ENCODE peak calls at places on chromosome 11, in four cellular contexts. B, W, V and M are unnamed samples.
A peak's percentile ranks its signal among the peaks of the same experiment; 100 is the strongest.

GRCh38 chr11:4048340-4048739 is 46.3 kb upstream of the RRM1 start:
- DNase-seq in V (no peak), W (no peak), B (no peak), M (no peak)

GRCh38 chr11:83785942-83786341 is 499.8 kb upstream of the CCDC90B start:
- DNase-seq in B (no peak), V (no peak), W (no peak), M (no peak)

GRCh38 chr11:121452609-121453150 is at the start of gene SORL1-AS1:
- DNase-seq in V (no peak), W (peak; percentile 63), B (no peak), M (peak; percentile 19)

GRCh38 chr11:92844197-92844596 is 125.3 kb upstream of the MTNR1B start:
- DNase-seq in B (no peak), V (no peak), W (no peak), M (no peak)

GRCh38 chr11:87493516-87493915 is 455.8 kb downstream of the TMEM135 start:
- DNase-seq in V (no peak), B (no peak), W (no peak), M (no peak)

GRCh38 chr11:4826425-4826824 is 5.3 kb downstream of the OR51F2 start:
- DNase-seq in W (no peak), V (no peak), B (no peak), M (no peak)

GRCh38 chr11:57330029-57330428 is 5.3 kb upstream of the TNKS1BP1 start:
- DNase-seq in V (no peak), B (no peak), W (no peak), M (no peak)

GRCh38 chr11:112477152-112477928 is 216.7 kb upstream of the PLET1 start:
- DNase-seq in B (no peak), V (no peak), W (no peak), M (no peak)

GRCh38 chr11:121687961-121688566 is 235.3 kb upstream of the SORL1-AS1 start:
- DNase-seq in W (no peak), V (no peak), B (no peak), M (peak; percentile 12)

GRCh38 chr11:13891911-13892310 is 70.6 kb upstream of the SPON1 start:
- DNase-seq in W (no peak), V (no peak), B (no peak), M (no peak)

GRCh38 chr11:76657824-76658170 is 12.8 kb downstream of the LRRC32 start:
- DNase-seq in B (no peak), V (no peak), W (peak; percentile 5), M (no peak)

GRCh38 chr11:43278302-43278956 is 33.4 kb upstream of the API5 start:
- DNase-seq in W (no peak), V (peak; percentile 54), B (no peak), M (peak; percentile 20)

GRCh38 chr11:122795281-122795680 is 43.0 kb upstream of the CRTAM start:
- DNase-seq in B (no peak), W (no peak), V (no peak), M (no peak)

GRCh38 chr11:75536786-75537629 is 11.3 kb upstream of the GDPD5 start:
- DNase-seq in B (no peak), V (no peak), W (no peak), M (no peak)

GRCh38 chr11:2770556-2771301 is 70.9 kb upstream of the KCNQ1OT1 start:
- DNase-seq in W (peak; percentile 38), V (no peak), B (no peak), M (peak; percentile 7)

GRCh38 chr11:129734654-129735053 is 81.0 kb upstream of the TMEM45B start:
- DNase-seq in W (no peak), V (no peak), B (no peak), M (no peak)

GRCh38 chr11:34075178-34075820 is 23.8 kb downstream of the CAPRIN1 start:
- DNase-seq in B (no peak), W (no peak), V (no peak), M (no peak)

GRCh38 chr11:62048101-62048500 is 75.7 kb upstream of the INCENP start:
- DNase-seq in W (no peak), V (no peak), B (no peak), M (no peak)

GRCh38 chr11:88103337-88104206 is 71.7 kb downstream of the RAB38 start:
- DNase-seq in V (peak; percentile 52), W (peak; percentile 58), B (no peak), M (peak; percentile 52)

GRCh38 chr11:82791779-82792178 is 58.1 kb upstream of the FAM181B start:
- DNase-seq in W (no peak), B (no peak), V (no peak), M (no peak)

DNA sequence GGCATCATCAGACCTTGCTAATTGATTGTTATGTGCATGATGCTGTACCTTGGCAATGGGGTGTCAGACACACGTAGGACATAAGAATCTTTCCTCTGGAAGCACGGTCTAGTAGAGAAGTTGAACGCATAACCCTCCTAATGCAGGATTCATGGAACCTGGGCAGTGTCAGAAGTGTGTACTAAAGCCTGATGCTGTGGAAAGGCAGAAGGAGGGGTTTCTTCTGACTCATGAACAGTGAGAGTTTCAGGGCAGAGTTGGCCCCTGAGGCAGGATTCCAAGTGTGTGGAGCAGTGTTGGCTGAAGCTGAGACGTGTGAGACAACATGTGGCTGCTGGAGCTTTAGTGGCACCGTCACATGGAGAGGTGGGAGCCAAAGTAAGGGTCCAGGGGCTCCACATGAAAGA is 3.5 kb downstream of the PANX1 start:
- DNase-seq in V (no peak), B (no peak), W (no peak), M (no peak)
- H3K4me3 ChIP-seq in V (no peak overlapping the region), B (no peak overlapping the region), W (no peak overlapping the region), M (no peak overlapping the region)

GRCh38 chr11:131690776-131691557 is 320.6 kb downstream of the NTM start:
- DNase-seq in V (no peak), B (peak; percentile 50), W (no peak), M (no peak)

GRCh38 chr11:131690362-131690761 is 319.9 kb downstream of the NTM start:
- DNase-seq in W (no peak), V (no peak), B (peak; percentile 36), M (no peak)

GRCh38 chr11:131692151-131692550 is 321.7 kb downstream of the NTM start:
- DNase-seq in V (no peak), W (no peak), B (no peak), M (no peak)

GRCh38 chr11:131692961-131693360 is 322.5 kb downstream of the NTM start:
- DNase-seq in W (no peak), V (no peak), B (no peak), M (no peak)

DNA sequence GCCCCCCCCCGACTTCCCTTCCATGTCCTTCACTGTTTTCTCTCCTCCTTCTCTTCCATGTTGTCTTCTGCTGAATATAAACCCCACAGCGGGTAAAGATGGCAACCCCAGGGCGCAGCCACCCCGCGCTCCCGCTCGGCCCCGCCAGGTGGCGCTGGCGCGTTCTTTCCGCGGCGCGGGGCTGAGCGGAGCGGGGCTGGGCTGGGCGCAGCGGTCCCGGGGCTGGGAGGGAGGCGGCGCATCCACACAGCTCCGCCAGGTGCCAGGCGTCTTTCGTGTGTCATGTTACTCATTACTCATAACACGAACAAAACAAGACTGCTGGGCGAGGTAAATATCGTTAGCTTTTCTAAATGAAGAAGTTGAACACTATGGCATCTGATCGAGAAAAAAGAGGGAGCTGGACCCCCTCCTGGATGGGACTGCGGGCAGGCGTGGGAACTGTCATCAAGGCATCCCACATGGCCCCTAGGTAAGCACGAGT is 321.2 kb downstream of the NTM start:
- DNase-seq in V (no peak), B (no peak), W (no peak), M (no peak)
- TF ChIP-seq CTCF in V (peak; percentile 37), B (peak; percentile 10), W (peak; percentile 23), M (peak; percentile 22)

GRCh38 chr11:89529619-89530018 is 38.4 kb upstream of the NOX4 start:
- DNase-seq in W (no peak), B (no peak), V (no peak), M (no peak)
- H3K36me3 ChIP-seq in W (no peaks in the 10 kb centered on the region), B (no peaks in the 10 kb centered on the region), V (no peaks in the 10 kb centered on the region), M (no peaks in the 10 kb centered on the region)

GRCh38 chr11:134071306-134071705 is 2.4 kb downstream of the JAM3 start:
- DNase-seq in W (no peak), B (no peak), V (no peak), M (no peak)

GRCh38 chr11:134071766-134072403 is 3.0 kb downstream of the JAM3 start:
- DNase-seq in W (no peak), B (no peak), V (no peak), M (no peak)

GRCh38 chr11:134068829-134069425 is at the start of gene JAM3:
- DNase-seq in V (peak; percentile 83), B (peak; percentile 95), W (peak; percentile 83), M (peak; percentile 98)

GRCh38 chr11:134069426-134069921 is 602 bp downstream of the JAM3 start:
- DNase-seq in V (no peak), B (no peak), W (no peak), M (no peak)

GRCh38 chr11:134069996-134070845 is 1.3 kb downstream of the JAM3 start:
- DNase-seq in V (no peak), B (no peak), W (no peak), M (no peak)
- H3K4me3 ChIP-seq in V (no peak overlapping the region), B (peak overlapping the region; percentile 90), W (no peak overlapping the region), M (peak overlapping the region; percentile 53)

DNA sequence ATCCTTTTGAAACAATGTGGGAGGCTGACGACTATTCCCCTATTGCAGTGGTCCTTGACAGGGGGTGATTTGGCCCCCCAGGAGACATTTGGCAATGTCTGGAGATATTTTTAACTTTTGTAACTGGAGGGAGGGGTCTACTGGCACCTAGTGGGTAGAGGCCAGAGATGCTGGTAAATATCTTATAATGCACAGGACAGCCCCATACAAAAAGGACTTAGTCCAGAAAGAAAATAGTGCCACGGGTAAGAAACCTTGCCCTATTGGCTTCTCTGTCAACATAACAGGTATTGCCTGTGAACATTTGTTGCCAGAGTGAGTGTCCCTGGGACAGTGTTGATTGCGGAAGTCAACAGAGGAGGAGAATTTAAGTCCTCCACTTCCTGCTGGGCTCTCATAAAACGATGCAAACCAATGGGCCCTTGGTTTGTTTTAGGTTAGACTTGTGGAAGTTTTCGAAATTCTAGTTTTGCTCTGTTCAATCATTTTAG is 101.6 kb downstream of the MAML2 start:
- DNase-seq in V (peak; percentile 89), B (no peak), W (no peak), M (no peak)
- TF ChIP-seq CTCF in V (peak; percentile 42), B (no peak), W (no peak), M (peak; percentile 39)

GRCh38 chr11:126263489-126263888 is 5.2 kb downstream of the SRPRA start:
- DNase-seq in B (no peak), V (no peak), W (no peak), M (no peak)
- H3K36me3 ChIP-seq in B (peaks cover 71% of the 10 kb centered on the region), V (peaks cover 59% of the 10 kb centered on the region), W (peaks cover 50% of the 10 kb centered on the region), M (peaks cover 71% of the 10 kb centered on the region)

GRCh38 chr11:44609783-44610155 is 44.3 kb downstream of the CD82 start:
- DNase-seq in W (no peak), B (no peak), V (no peak), M (no peak)
- H3K4me3 ChIP-seq in W (no peak overlapping the region), B (no peak overlapping the region), V (no peak overlapping the region), M (no peak overlapping the region)

GRCh38 chr11:924406-925157 is 1.1 kb upstream of the AP2A2 start:
- DNase-seq in V (no peak), B (peak; percentile 61), W (no peak), M (peak; percentile 39)
- TF ChIP-seq CTCF in V (no peak), B (no peak), W (no peak), M (no peak)

DNA sequence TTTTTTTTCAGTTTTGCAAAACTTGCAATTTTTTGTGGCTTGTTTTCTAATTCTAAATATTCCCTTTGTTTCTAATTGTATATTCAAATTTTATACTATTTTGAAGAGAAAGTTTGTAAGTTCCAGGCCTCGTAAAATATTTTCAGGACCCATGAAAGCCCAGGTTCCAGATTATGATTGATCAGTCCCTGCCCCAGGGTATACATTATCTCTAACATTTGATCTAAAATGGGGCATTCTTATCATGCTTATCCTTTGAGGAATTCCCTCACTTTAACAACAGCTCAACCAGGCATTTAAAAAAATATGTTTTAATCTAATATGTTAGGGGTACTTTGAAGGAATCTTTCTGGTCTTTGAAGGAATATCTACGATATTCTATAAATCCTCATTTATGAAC is 26.4 kb downstream of the CYB5R2 start:
- DNase-seq in W (no peak), B (no peak), V (no peak), M (no peak)
- H3K36me3 ChIP-seq in W (peaks cover 54% of the 10 kb centered on the region), B (peaks cover 87% of the 10 kb centered on the region), V (peaks cover 61% of the 10 kb centered on the region), M (no peaks in the 10 kb centered on the region)